ENCODE peak calls at places on chromosomes 1 and 21, in six cellular contexts. One of them, this sample, is unnamed.

GRCh38 chr1:158177705-158178450 is 2.8 kb upstream of the CD1D start:
- DNase-seq in stromal cell of bone marrow: peak; percentile 37
- DNase-seq in GM04503: no peak
- DNase-seq in dorsolateral prefrontal cortex: peak; percentile 75
- DNase-seq in C1 segment of cervical spinal cord: peak; percentile 66
- DNase-seq in ELF-1: peak; percentile 87
- DNase-seq in this sample: no peak

GRCh38 chr1:84164156-84164555 is 20.1 kb downstream of the PRKACB start:
- DNase-seq in stromal cell of bone marrow: no peak
- DNase-seq in C1 segment of cervical spinal cord: no peak
- DNase-seq in dorsolateral prefrontal cortex: no peak
- DNase-seq in ELF-1: no peak
- DNase-seq in GM04503: no peak
- DNase-seq in this sample: no peak

GRCh38 chr1:113429461-113430153 is 39.3 kb downstream of the MAGI3 start:
- DNase-seq in C1 segment of cervical spinal cord: no peak
- DNase-seq in stromal cell of bone marrow: no peak
- DNase-seq in GM04503: no peak
- DNase-seq in ELF-1: no peak
- DNase-seq in dorsolateral prefrontal cortex: no peak
- DNase-seq in this sample: no peak

GRCh38 chr1:5985250-5985649 is 7.0 kb downstream of the NPHP4 start:
- DNase-seq in ELF-1: no peak
- DNase-seq in stromal cell of bone marrow: no peak
- DNase-seq in C1 segment of cervical spinal cord: no peak
- DNase-seq in GM04503: no peak
- DNase-seq in dorsolateral prefrontal cortex: no peak
- DNase-seq in this sample: no peak

GRCh38 chr1:11286735-11287410 is 13.9 kb downstream of the UBIAD1 start:
- DNase-seq in ELF-1: peak; percentile 56
- DNase-seq in C1 segment of cervical spinal cord: no peak
- DNase-seq in GM04503: no peak
- DNase-seq in dorsolateral prefrontal cortex: no peak
- DNase-seq in stromal cell of bone marrow: peak; percentile 45
- DNase-seq in this sample: no peak

GRCh38 chr21:39313042-39313456 is 383 bp downstream of the BRWD1 start:
- DNase-seq in C1 segment of cervical spinal cord: no peak
- DNase-seq in GM04503: no peak
- DNase-seq in dorsolateral prefrontal cortex: no peak
- DNase-seq in stromal cell of bone marrow: no peak
- DNase-seq in ELF-1: peak; percentile 30
- DNase-seq in this sample: no peak

GRCh38 chr1:214135886-214136285 is 145.1 kb upstream of the SMYD2 start:
- DNase-seq in stromal cell of bone marrow: no peak
- DNase-seq in dorsolateral prefrontal cortex: no peak
- DNase-seq in GM04503: no peak
- DNase-seq in C1 segment of cervical spinal cord: no peak
- DNase-seq in ELF-1: peak; percentile 74
- DNase-seq in this sample: no peak

GRCh38 chr21:16419188-16419874 is 689.5 kb downstream of the USP25 start:
- DNase-seq in dorsolateral prefrontal cortex: peak; percentile 55
- DNase-seq in ELF-1: peak; percentile 3
- DNase-seq in GM04503: no peak
- DNase-seq in stromal cell of bone marrow: peak; percentile 69
- DNase-seq in C1 segment of cervical spinal cord: peak; percentile 52
- DNase-seq in this sample: no peak

GRCh38 chr1:90940746-90941145 is 81.1 kb downstream of the ZNF644 start:
- DNase-seq in GM04503: no peak
- DNase-seq in ELF-1: no peak
- DNase-seq in stromal cell of bone marrow: no peak
- DNase-seq in C1 segment of cervical spinal cord: no peak
- DNase-seq in dorsolateral prefrontal cortex: no peak
- DNase-seq in this sample: no peak

This sample was measured in RKO.